ENCODE peak calls at places on chromosome 2, in ten cellular contexts. One of them, this sample, is unnamed.

GRCh38 chr2:15028406-15028805 is 395.9 kb downstream of the LRATD1 start:
- DNase-seq in activated CD8-positive, alpha-beta memory T cell treated with anti-CD3 and anti-CD28 coated beads for 24 hours: no peak
- DNase-seq in neural progenitor cell: no peak
- DNase-seq in psoas muscle: no peak
- DNase-seq in CD8-positive, alpha-beta T cell: no peak
- DNase-seq in T-helper 9 cell: no peak
- DNase-seq in uterus: no peak
- DNase-seq in NCI-H748 treated with DMSO at 0.1 percent for 48 hours: no peak
- DNase-seq in activated CD4-positive, alpha-beta T cell treated with anti-CD3 and anti-CD28 coated beads, Interleukin-2, amount 10 ng/mL, durations not matched to agents 7 days and 5 days: no peak
- DNase-seq in GM23338: no peak
- DNase-seq in this sample: no peak

GRCh38 chr2:95061119-95061512 is 35.6 kb downstream of the MAL start:
- DNase-seq in psoas muscle: no peak
- DNase-seq in activated CD4-positive, alpha-beta T cell treated with anti-CD3 and anti-CD28 coated beads, Interleukin-2, amount 10 ng/mL, durations not matched to agents 7 days and 5 days: no peak
- DNase-seq in NCI-H748 treated with DMSO at 0.1 percent for 48 hours: no peak
- DNase-seq in neural progenitor cell: no peak
- DNase-seq in CD8-positive, alpha-beta T cell: no peak
- DNase-seq in uterus: no peak
- DNase-seq in GM23338: no peak
- DNase-seq in activated CD8-positive, alpha-beta memory T cell treated with anti-CD3 and anti-CD28 coated beads for 24 hours: no peak
- DNase-seq in T-helper 9 cell: no peak
- DNase-seq in this sample: no peak

GRCh38 chr2:64522843-64523428 is 1.2 kb upstream of the AFTPH start:
- DNase-seq in activated CD8-positive, alpha-beta memory T cell treated with anti-CD3 and anti-CD28 coated beads for 24 hours: peak; percentile 77
- DNase-seq in T-helper 9 cell: peak; percentile 61
- DNase-seq in activated CD4-positive, alpha-beta T cell treated with anti-CD3 and anti-CD28 coated beads, Interleukin-2, amount 10 ng/mL, durations not matched to agents 7 days and 5 days: peak; percentile 89
- DNase-seq in psoas muscle: peak; percentile 42
- DNase-seq in GM23338: peak; percentile 71
- DNase-seq in neural progenitor cell: peak; percentile 76
- DNase-seq in uterus: peak; percentile 72
- DNase-seq in CD8-positive, alpha-beta T cell: peak; percentile 74
- DNase-seq in NCI-H748 treated with DMSO at 0.1 percent for 48 hours: peak; percentile 73
- DNase-seq in this sample: peak; percentile 69

GRCh38 chr2:195737531-195738162 is 80.6 kb downstream of the SLC39A10 start:
- DNase-seq in activated CD4-positive, alpha-beta T cell treated with anti-CD3 and anti-CD28 coated beads, Interleukin-2, amount 10 ng/mL, durations not matched to agents 7 days and 5 days: no peak
- DNase-seq in psoas muscle: no peak
- DNase-seq in uterus: no peak
- DNase-seq in CD8-positive, alpha-beta T cell: no peak
- DNase-seq in GM23338: no peak
- DNase-seq in T-helper 9 cell: no peak
- DNase-seq in activated CD8-positive, alpha-beta memory T cell treated with anti-CD3 and anti-CD28 coated beads for 24 hours: no peak
- DNase-seq in neural progenitor cell: no peak
- DNase-seq in NCI-H748 treated with DMSO at 0.1 percent for 48 hours: no peak
- DNase-seq in this sample: no peak

GRCh38 chr2:54666741-54667639 is 56.5 kb upstream of the EML6 start:
- DNase-seq in CD8-positive, alpha-beta T cell: no peak
- DNase-seq in GM23338: no peak
- DNase-seq in uterus: peak; percentile 72
- DNase-seq in activated CD4-positive, alpha-beta T cell treated with anti-CD3 and anti-CD28 coated beads, Interleukin-2, amount 10 ng/mL, durations not matched to agents 7 days and 5 days: no peak
- DNase-seq in NCI-H748 treated with DMSO at 0.1 percent for 48 hours: no peak
- DNase-seq in neural progenitor cell: no peak
- DNase-seq in psoas muscle: peak; percentile 42
- DNase-seq in T-helper 9 cell: no peak
- DNase-seq in activated CD8-positive, alpha-beta memory T cell treated with anti-CD3 and anti-CD28 coated beads for 24 hours: no peak
- DNase-seq in this sample: no peak

GRCh38 chr2:2061091-2061696 is 269.9 kb downstream of the MYT1L start:
- DNase-seq in psoas muscle: no peak
- DNase-seq in CD8-positive, alpha-beta T cell: no peak
- DNase-seq in GM23338: no peak
- DNase-seq in T-helper 9 cell: no peak
- DNase-seq in activated CD4-positive, alpha-beta T cell treated with anti-CD3 and anti-CD28 coated beads, Interleukin-2, amount 10 ng/mL, durations not matched to agents 7 days and 5 days: no peak
- DNase-seq in activated CD8-positive, alpha-beta memory T cell treated with anti-CD3 and anti-CD28 coated beads for 24 hours: no peak
- DNase-seq in uterus: no peak
- DNase-seq in neural progenitor cell: no peak
- DNase-seq in NCI-H748 treated with DMSO at 0.1 percent for 48 hours: no peak
- DNase-seq in this sample: no peak

GRCh38 chr2:100577777-100578176 is 15.0 kb downstream of the PDCL3 start:
- DNase-seq in psoas muscle: no peak
- DNase-seq in T-helper 9 cell: no peak
- DNase-seq in uterus: no peak
- DNase-seq in activated CD4-positive, alpha-beta T cell treated with anti-CD3 and anti-CD28 coated beads, Interleukin-2, amount 10 ng/mL, durations not matched to agents 7 days and 5 days: no peak
- DNase-seq in NCI-H748 treated with DMSO at 0.1 percent for 48 hours: no peak
- DNase-seq in activated CD8-positive, alpha-beta memory T cell treated with anti-CD3 and anti-CD28 coated beads for 24 hours: no peak
- DNase-seq in CD8-positive, alpha-beta T cell: no peak
- DNase-seq in neural progenitor cell: no peak
- DNase-seq in GM23338: no peak
- DNase-seq in this sample: no peak

GRCh38 chr2:102615620-102616436 is 3.5 kb upstream of the SLC9A2 start:
- DNase-seq in GM23338: peak; percentile 85
- DNase-seq in activated CD8-positive, alpha-beta memory T cell treated with anti-CD3 and anti-CD28 coated beads for 24 hours: peak; percentile 62
- DNase-seq in activated CD4-positive, alpha-beta T cell treated with anti-CD3 and anti-CD28 coated beads, Interleukin-2, amount 10 ng/mL, durations not matched to agents 7 days and 5 days: peak; percentile 55
- DNase-seq in NCI-H748 treated with DMSO at 0.1 percent for 48 hours: peak; percentile 27
- DNase-seq in uterus: no peak
- DNase-seq in neural progenitor cell: peak; percentile 83
- DNase-seq in CD8-positive, alpha-beta T cell: peak; percentile 26
- DNase-seq in T-helper 9 cell: no peak
- DNase-seq in psoas muscle: peak; percentile 29
- DNase-seq in this sample: peak; percentile 60

GRCh38 chr2:46304635-46305034 is 7.4 kb downstream of the EPAS1 start:
- DNase-seq in psoas muscle: no peak
- DNase-seq in CD8-positive, alpha-beta T cell: no peak
- DNase-seq in activated CD8-positive, alpha-beta memory T cell treated with anti-CD3 and anti-CD28 coated beads for 24 hours: no peak
- DNase-seq in uterus: no peak
- DNase-seq in neural progenitor cell: no peak
- DNase-seq in GM23338: no peak
- DNase-seq in T-helper 9 cell: no peak
- DNase-seq in activated CD4-positive, alpha-beta T cell treated with anti-CD3 and anti-CD28 coated beads, Interleukin-2, amount 10 ng/mL, durations not matched to agents 7 days and 5 days: peak; percentile 28
- DNase-seq in NCI-H748 treated with DMSO at 0.1 percent for 48 hours: no peak
- DNase-seq in this sample: no peak

GRCh38 chr2:170313636-170314348 is 135.8 kb downstream of the MYO3B start:
- DNase-seq in CD8-positive, alpha-beta T cell: no peak
- DNase-seq in NCI-H748 treated with DMSO at 0.1 percent for 48 hours: peak; percentile 81
- DNase-seq in activated CD4-positive, alpha-beta T cell treated with anti-CD3 and anti-CD28 coated beads, Interleukin-2, amount 10 ng/mL, durations not matched to agents 7 days and 5 days: no peak
- DNase-seq in psoas muscle: no peak
- DNase-seq in activated CD8-positive, alpha-beta memory T cell treated with anti-CD3 and anti-CD28 coated beads for 24 hours: no peak
- DNase-seq in T-helper 9 cell: no peak
- DNase-seq in uterus: no peak
- DNase-seq in neural progenitor cell: no peak
- DNase-seq in GM23338: no peak
- DNase-seq in this sample: no peak

GRCh38 chr2:96636772-96637171 is 1.3 kb downstream of the KANSL3 start:
- DNase-seq in activated CD4-positive, alpha-beta T cell treated with anti-CD3 and anti-CD28 coated beads, Interleukin-2, amount 10 ng/mL, durations not matched to agents 7 days and 5 days: no peak
- DNase-seq in neural progenitor cell: no peak
- DNase-seq in NCI-H748 treated with DMSO at 0.1 percent for 48 hours: no peak
- DNase-seq in activated CD8-positive, alpha-beta memory T cell treated with anti-CD3 and anti-CD28 coated beads for 24 hours: no peak
- DNase-seq in uterus: no peak
- DNase-seq in psoas muscle: no peak
- DNase-seq in T-helper 9 cell: no peak
- DNase-seq in GM23338: no peak
- DNase-seq in CD8-positive, alpha-beta T cell: no peak
- DNase-seq in this sample: no peak